ENCODE peak calls at places on chromosomes 3 and 15, in ten cellular contexts. W, Z, P, K, B, G, A, T, S and R are unnamed samples.
A peak's percentile ranks its signal among the peaks of the same experiment; 100 is the strongest.

GRCh38 chr3:55485208-55485791 is 1.8 kb downstream of the WNT5A start:
- DNase-seq in W (no peak), K (no peak), Z (peak; percentile 91), G (peak; percentile 83), A (peak; percentile 85), P (peak; percentile 91), T (no peak), B (peak; percentile 82), S (peak; percentile 93), R (no peak)

GRCh38 chr3:18425641-18426403 is 683 bp upstream of the SATB1 start:
- DNase-seq in T (no peak), B (peak; percentile 67), S (peak; percentile 35), K (peak; percentile 53), A (no peak), P (peak; percentile 67), Z (peak; percentile 19), G (peak; percentile 82), W (no peak), R (peak; percentile 31)

GRCh38 chr3:155386817-155387403 is 93.4 kb upstream of the STRIT1 start:
- DNase-seq in P (no peak), A (no peak), B (no peak), Z (no peak), T (no peak), K (no peak), W (no peak), G (no peak), S (no peak), R (no peak)

GRCh38 chr15:24878153-24878552 is 76.6 kb upstream of the SNRPN start:
- DNase-seq in A (peak; percentile 35), K (no peak), W (no peak), B (peak; percentile 6), Z (no peak), S (no peak), G (peak; percentile 22), T (no peak), P (peak; percentile 62), R (no peak)

GRCh38 chr15:84834969-84835368 is 17.8 kb downstream of the ALPK3 start:
- DNase-seq in Z (no peak), B (no peak), T (no peak), S (no peak), W (no peak), A (no peak), G (no peak), K (no peak), P (no peak), R (no peak)

GRCh38 chr3:145623349-145623748 is 537.6 kb downstream of the PLOD2 start:
- DNase-seq in K (no peak), B (no peak), P (no peak), S (no peak), G (no peak), W (no peak), T (no peak), A (peak; percentile 17), Z (peak; percentile 31), R (no peak)

GRCh38 chr3:155302476-155302875 is 9.0 kb upstream of the STRIT1 start:
- DNase-seq in T (no peak), B (no peak), G (no peak), A (peak; percentile 84), K (no peak), P (no peak), S (no peak), W (no peak), Z (peak; percentile 64), R (no peak)

GRCh38 chr3:99866167-99866810 is 48.6 kb downstream of the CMSS1 start:
- DNase-seq in P (no peak), A (peak; percentile 89), S (no peak), Z (peak; percentile 44), T (peak; percentile 57), K (no peak), G (no peak), W (no peak), B (no peak), R (no peak)

GRCh38 chr3:68436619-68437411 is 495.5 kb downstream of the TAFA4 start:
- DNase-seq in P (no peak), T (no peak), A (no peak), K (no peak), G (no peak), W (no peak), Z (no peak), S (no peak), B (no peak), R (no peak)

GRCh38 chr3:195227871-195228270 is 43.1 kb downstream of the XXYLT1 start:
- DNase-seq in Z (no peak), T (no peak), A (no peak), P (peak; percentile 62), W (no peak), S (peak; percentile 43), G (no peak), B (no peak), K (no peak), R (no peak)

GRCh38 chr3:188321258-188321657 is 167.3 kb downstream of the LPP start:
- DNase-seq in S (no peak), W (no peak), B (no peak), A (no peak), K (no peak), P (no peak), G (no peak), Z (no peak), T (no peak), R (no peak)

GRCh38 chr15:60397772-60398445 is at the start of gene ANXA2:
- DNase-seq in W (peak; percentile 43), S (peak; percentile 96), Z (peak; percentile 91), B (peak; percentile 92), P (peak; percentile 95), T (no peak), K (peak; percentile 78), A (peak; percentile 88), G (peak; percentile 92), R (peak; percentile 58)

GRCh38 chr3:58464875-58465274 is 27.0 kb upstream of the KCTD6 start:
- DNase-seq in W (no peak), P (no peak), A (no peak), S (no peak), K (no peak), G (no peak), B (no peak), T (no peak), Z (peak; percentile 17), R (no peak)

GRCh38 chr3:5425371-5425770 is 237.9 kb downstream of the EDEM1 start:
- DNase-seq in T (no peak), A (no peak), P (no peak), K (no peak), B (no peak), Z (no peak), G (no peak), W (no peak), S (no peak), R (no peak)

GRCh38 chr3:56773588-56774330 is 28.0 kb downstream of the ARHGEF3 start:
- DNase-seq in S (no peak), A (no peak), Z (no peak), T (no peak), W (no peak), P (no peak), G (no peak), B (no peak), K (no peak), R (no peak)

GRCh38 chr15:63600001-63600645 is 2.9 kb downstream of the FBXL22 start:
- DNase-seq in P (peak; percentile 75), B (no peak), Z (peak; percentile 24), T (no peak), K (no peak), G (no peak), S (no peak), W (no peak), A (no peak), R (no peak)

GRCh38 chr3:31106204-31106603 is 211.7 kb upstream of the GADL1 start:
- DNase-seq in K (no peak), S (no peak), P (no peak), B (peak; percentile 9), W (no peak), T (peak; percentile 49), A (peak; percentile 96), Z (peak; percentile 85), G (no peak), R (no peak)

GRCh38 chr15:86863226-86863915 is 783.7 kb downstream of the AGBL1 start:
- DNase-seq in B (no peak), W (no peak), P (no peak), T (no peak), A (peak; percentile 0), G (no peak), K (no peak), Z (peak; percentile 62), S (no peak), R (no peak)